ENCODE peak calls at places on chromosomes 7 and 10, in six cellular contexts. W, D, B, Z, U and J are unnamed samples.

GRCh38 chr7:30136339-30136738 is 1.6 kb downstream of the MTURN start:
- DNase-seq in Z (no peak), W (no peak), B (no peak), U (no peak), D (no peak), J (no peak)

GRCh38 chr10:88493676-88494483 is 89.2 kb downstream of the RNLS start:
- DNase-seq in U (peak; percentile 33), W (no peak), D (no peak), B (no peak), Z (no peak), J (peak; percentile 13)

GRCh38 chr7:127858915-127859189 is 172.4 kb downstream of the LRRC4 start:
- DNase-seq in D (no peak), W (no peak), Z (no peak), B (no peak), U (no peak), J (no peak)

GRCh38 chr7:117435475-117436043 is 8.3 kb upstream of the ASZ1 start:
- DNase-seq in W (no peak), B (no peak), U (no peak), Z (no peak), D (no peak), J (no peak)

GRCh38 chr10:124152781-124153600 is 59.6 kb upstream of the CHST15 start:
- DNase-seq in W (peak; percentile 31), U (peak; percentile 51), B (peak; percentile 100), D (peak; percentile 12), Z (peak; percentile 75), J (peak; percentile 95)

GRCh38 chr10:123266981-123267380 is 112.8 kb downstream of the BUB3 start:
- DNase-seq in D (no peak), W (no peak), U (no peak), B (no peak), Z (no peak), J (peak; percentile 16)

GRCh38 chr10:42113158-42113450 is 525.3 kb downstream of the ZNF33B start:
- DNase-seq in U (no peak), W (no peak), Z (no peak), D (no peak), B (no peak), J (no peak)

GRCh38 chr10:88990528-88991160 is at the start of gene FAS:
- DNase-seq in D (peak; percentile 66), B (peak; percentile 56), W (peak; percentile 76), U (no peak), Z (peak; percentile 91), J (peak; percentile 83)

GRCh38 chr10:112389147-112389822 is 15.4 kb downstream of the ACSL5 start:
- DNase-seq in B (peak; percentile 99), D (peak; percentile 20), U (no peak), W (no peak), Z (no peak), J (peak; percentile 58)

GRCh38 chr7:28483112-28483511 is 70.8 kb downstream of the CREB5 start:
- DNase-seq in Z (no peak), D (no peak), U (no peak), W (no peak), B (no peak), J (peak; percentile 62)

DNA sequence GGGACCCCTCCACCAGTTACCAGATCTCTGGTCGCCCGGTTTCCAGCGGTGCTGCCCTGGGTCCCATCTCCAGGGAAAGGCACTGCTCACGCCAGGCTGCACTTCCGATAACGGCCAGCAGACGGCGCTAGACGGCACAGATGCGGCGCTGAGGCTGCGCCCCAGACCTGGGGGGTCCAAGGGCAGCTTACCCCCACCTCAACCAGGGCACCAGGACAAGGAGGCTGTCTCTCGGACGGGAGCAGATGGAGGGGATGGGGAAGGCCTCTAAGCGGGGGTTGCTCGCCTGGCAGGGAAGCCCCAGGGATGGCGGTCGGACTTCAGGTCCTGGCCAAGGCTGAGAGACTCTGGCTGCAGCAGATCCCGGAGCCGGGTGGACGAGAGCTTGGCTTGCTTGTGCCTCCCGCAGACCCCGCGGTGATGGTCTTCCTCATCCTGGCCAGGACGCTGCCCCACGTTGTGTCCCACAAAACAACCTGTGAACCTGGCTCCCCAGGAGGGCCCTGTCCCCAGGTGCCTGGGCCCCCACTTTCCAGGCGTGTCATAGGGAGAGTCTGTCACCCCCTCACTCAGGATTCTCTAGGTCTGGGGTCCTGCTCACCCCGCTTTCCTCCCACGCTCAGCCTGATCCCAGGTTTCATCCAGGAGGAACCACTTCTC is 23.9 kb upstream of the ZNF716 start:
- DNase-seq in B (no peak), Z (peak; percentile 63), D (no peak), W (no peak), U (no peak), J (no peak)
- H3K9me3 ChIP-seq in B (peaks cover 7% of the 10 kb centered on the region), Z (no peaks in the 10 kb centered on the region), D (no peaks in the 10 kb centered on the region), W (no peaks in the 10 kb centered on the region), U (peaks cover 51% of the 10 kb centered on the region), J (no peaks in the 10 kb centered on the region)

GRCh38 chr7:63080406-63080805 is 918.2 kb upstream of the ZNF722 start:
- DNase-seq in U (no peak), B (no peak), W (no peak), Z (no peak), D (no peak), J (no peak)
- H3K9me3 ChIP-seq in U (peaks cover 49% of the 10 kb centered on the region), B (peaks cover 15% of the 10 kb centered on the region), W (peaks cover 77% of the 10 kb centered on the region), Z (no peaks in the 10 kb centered on the region), D (peaks cover 23% of the 10 kb centered on the region), J (no peaks in the 10 kb centered on the region)

DNA sequence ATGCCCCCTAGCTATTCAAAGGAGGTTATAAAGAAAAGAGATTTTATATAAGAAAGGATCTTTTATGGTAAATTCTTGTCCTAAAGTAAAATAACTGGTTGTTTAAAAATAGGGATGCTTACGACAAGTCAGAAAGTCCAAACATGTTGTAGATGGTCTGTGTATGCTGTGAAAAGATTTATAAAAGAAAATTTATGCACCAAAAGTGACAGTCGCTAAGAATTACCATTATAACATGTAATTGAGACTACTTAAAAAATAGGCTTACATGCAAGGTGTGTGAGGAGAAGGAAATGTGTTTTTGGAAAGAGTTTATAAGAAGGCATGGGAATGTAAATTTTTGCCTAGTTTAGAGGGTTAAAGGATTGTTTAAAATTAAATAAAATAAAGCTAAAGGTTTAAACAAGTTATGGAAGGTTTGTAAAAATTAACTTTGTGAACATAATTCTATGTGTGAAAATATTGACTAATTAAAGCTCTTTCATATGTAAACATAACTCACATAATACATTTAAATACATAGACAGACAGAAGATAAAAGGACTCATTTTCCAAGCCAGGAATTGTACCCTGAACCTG is 118.5 kb downstream of the LYZL1 start:
- DNase-seq in U (no peak), Z (no peak), D (no peak), B (no peak), W (no peak), J (no peak)
- H3K9me3 ChIP-seq in U (no peaks in the 10 kb centered on the region), Z (no peaks in the 10 kb centered on the region), D (no peaks in the 10 kb centered on the region), B (peaks cover 8% of the 10 kb centered on the region), W (peaks cover 5% of the 10 kb centered on the region), J (peaks cover 2% of the 10 kb centered on the region)

DNA sequence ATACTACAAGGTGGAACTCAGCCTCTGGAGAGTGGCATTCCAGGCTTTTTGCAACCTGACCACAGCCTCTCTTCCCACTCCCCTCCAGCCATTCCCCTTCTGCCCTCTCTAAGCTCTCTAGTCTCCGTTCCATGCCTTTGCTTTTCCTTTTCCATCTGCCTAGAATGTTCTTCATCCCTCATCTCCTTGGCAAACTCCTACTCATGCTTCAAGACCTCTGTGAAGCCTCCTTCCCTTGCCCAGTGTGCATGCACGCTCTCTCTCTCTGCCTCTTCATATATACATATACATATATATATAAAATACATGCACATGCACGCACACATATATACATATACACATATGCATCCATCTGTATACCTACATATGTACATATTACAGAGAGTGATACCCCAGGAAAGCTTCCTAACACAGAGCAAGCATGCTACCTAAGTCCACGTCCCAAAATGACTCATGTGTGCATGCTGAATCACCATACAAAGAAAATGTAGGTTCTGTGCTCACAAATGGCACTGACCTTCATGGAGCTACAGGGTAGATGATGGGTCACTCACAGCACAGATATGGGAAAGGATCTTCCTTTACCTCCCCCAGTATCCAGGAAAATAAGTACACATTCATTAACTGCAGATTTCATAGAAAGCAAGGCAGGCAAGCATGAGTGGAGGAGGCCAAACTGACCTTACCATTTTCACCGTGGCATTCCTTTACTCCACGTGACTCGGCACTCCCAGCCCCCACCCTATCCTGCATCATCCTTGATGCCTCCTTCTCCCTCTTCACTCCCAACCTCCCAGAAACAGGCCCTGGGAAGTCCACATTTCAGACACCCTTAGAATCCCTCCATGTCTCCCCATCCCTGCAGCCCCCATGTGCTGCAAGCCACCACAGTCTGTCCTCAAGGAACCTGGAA is 238.4 kb upstream of the ZMIZ1 start:
- DNase-seq in U (peak; percentile 11), D (no peak), W (no peak), Z (no peak), B (no peak), J (peak; percentile 36)
- H3K9me3 ChIP-seq in U (peaks cover 7% of the 10 kb centered on the region), D (peaks cover 11% of the 10 kb centered on the region), W (peaks cover 21% of the 10 kb centered on the region), Z (no peaks in the 10 kb centered on the region), B (no peaks in the 10 kb centered on the region), J (peaks cover 8% of the 10 kb centered on the region)

GRCh38 chr7:15464762-15465144 is 97.1 kb downstream of the AGMO start:
- DNase-seq in D (no peak), W (no peak), B (no peak), U (no peak), Z (no peak), J (no peak)
- H3K9me3 ChIP-seq in D (no peaks in the 10 kb centered on the region), W (no peaks in the 10 kb centered on the region), B (no peaks in the 10 kb centered on the region), U (no peaks in the 10 kb centered on the region), Z (no peaks in the 10 kb centered on the region), J (no peaks in the 10 kb centered on the region)

GRCh38 chr7:158390460-158390859 is 197.2 kb downstream of the PTPRN2 start:
- DNase-seq in Z (no peak), U (no peak), D (no peak), W (no peak), B (no peak), J (no peak)
- H3K9me3 ChIP-seq in Z (no peaks in the 10 kb centered on the region), U (peaks cover 96% of the 10 kb centered on the region), D (no peaks in the 10 kb centered on the region), W (no peaks in the 10 kb centered on the region), B (no peaks in the 10 kb centered on the region), J (no peaks in the 10 kb centered on the region)

DNA sequence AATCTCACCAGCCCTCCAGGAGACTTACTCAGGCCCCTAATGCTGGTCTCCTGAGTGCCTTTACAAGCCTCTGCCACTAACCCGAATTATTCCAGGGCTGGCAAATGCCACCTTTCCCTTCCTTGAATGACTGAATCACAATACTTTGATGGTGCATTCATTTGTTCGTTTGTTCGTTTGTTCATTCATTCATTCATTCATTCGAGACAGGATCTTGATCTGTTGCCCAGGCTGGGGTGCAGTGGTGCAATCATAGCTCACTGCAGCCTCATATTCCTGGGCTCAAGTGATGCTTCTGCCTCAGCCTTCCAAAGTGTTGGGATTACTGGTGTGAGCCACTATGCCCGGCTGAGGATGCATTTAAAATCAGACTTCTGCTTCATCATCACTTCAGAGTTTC is 6.0 kb downstream of the ZNF12 start:
- DNase-seq in B (no peak), U (no peak), Z (no peak), D (no peak), W (no peak), J (no peak)
- H3K9me3 ChIP-seq in B (peaks cover 29% of the 10 kb centered on the region), U (peaks cover 81% of the 10 kb centered on the region), Z (peaks cover 11% of the 10 kb centered on the region), D (peaks cover 40% of the 10 kb centered on the region), W (peaks cover 48% of the 10 kb centered on the region), J (peaks cover 58% of the 10 kb centered on the region)

GRCh38 chr7:54091322-54091721 is 450.9 kb upstream of the VSTM2A start:
- DNase-seq in B (no peak), W (no peak), U (no peak), Z (no peak), D (no peak), J (no peak)

DNA sequence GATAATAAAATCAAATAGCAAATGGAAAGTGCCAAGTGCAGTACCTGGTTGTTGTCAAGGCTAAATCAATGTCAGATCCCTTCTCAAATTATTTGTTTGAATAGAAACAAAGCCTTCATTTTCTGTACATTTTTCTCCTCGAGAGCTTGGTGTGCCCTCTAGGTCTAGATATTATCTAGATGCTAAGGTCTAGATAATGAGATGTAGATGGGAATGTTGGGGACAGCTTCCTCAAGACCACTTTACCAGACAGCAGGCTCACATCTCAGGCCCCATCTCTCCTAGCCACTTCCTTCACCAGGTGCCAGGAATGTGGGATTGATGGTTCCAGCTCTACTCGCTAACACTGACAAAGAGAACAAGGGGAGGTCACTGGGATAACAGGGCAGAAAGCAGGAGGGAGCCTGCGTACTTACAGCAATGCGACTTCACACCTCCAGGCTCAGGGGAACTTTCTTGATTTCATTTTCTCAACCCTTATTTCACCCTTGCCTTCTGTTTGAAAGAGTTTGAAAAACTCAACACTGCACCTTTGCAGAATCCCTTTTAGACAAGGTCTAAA is 451.4 kb upstream of the VSTM2A start:
- DNase-seq in D (no peak), B (no peak), W (no peak), U (no peak), Z (no peak), J (no peak)
- H3K9me3 ChIP-seq in D (no peaks in the 10 kb centered on the region), B (peaks cover 22% of the 10 kb centered on the region), W (no peaks in the 10 kb centered on the region), U (peaks cover 7% of the 10 kb centered on the region), Z (no peaks in the 10 kb centered on the region), J (no peaks in the 10 kb centered on the region)